ENCODE peak calls at places on chromosomes 4 and X, in five cellular contexts. G is H9, S is H1, L is neuronal stem cell, Z is trophoblast cell. U is an unnamed sample.

GRCh38 chr4:73435984-73436383 is at the start of gene AFP:
- DNase-seq in G (no peak), S (no peak), L (no peak), Z (no peak), U (no peak)

GRCh38 chr4:41050840-41051775 is 163.2 kb downstream of the APBB2 start:
- DNase-seq in G (no peak), S (no peak), L (no peak), Z (peak), U (no peak)

GRCh38 chr4:26509681-26510333 is 19.5 kb upstream of the CCKAR start:
- DNase-seq in G (no peak), S (peak), L (no peak), Z (no peak), U (no peak)

GRCh38 chr4:138242076-138242829 is at the start of gene SLC7A11:
- DNase-seq in G (peak), S (peak), L (peak), Z (peak), U (peak)

GRCh38 chr4:67035501-67035900 is 509.8 kb downstream of the CENPC start:
- DNase-seq in G (no peak), S (no peak), L (no peak), Z (no peak), U (peak)

GRCh38 chr4:26144526-26145167 is 176.2 kb upstream of the RBPJ start:
- DNase-seq in G (no peak), S (no peak), L (no peak), Z (no peak), U (no peak)

GRCh38 chr4:14317351-14317750 is 684.9 kb upstream of the CPEB2 start:
- DNase-seq in G (no peak), S (no peak), L (no peak), Z (no peak), U (no peak)

GRCh38 chr4:54277691-54278090 is 48.6 kb downstream of the PDGFRA start:
- DNase-seq in G (no peak), S (no peak), L (no peak), Z (no peak), U (peak)

GRCh38 chrX:8404443-8404842 is 60.2 kb upstream of the VCX3B start:
- DNase-seq in G (no peak), S (no peak), L (peak), Z (no peak), U (no peak)

GRCh38 chr4:65670331-65671031 is at the start of gene EPHA5:
- DNase-seq in G (peak), S (peak), L (peak), Z (peak), U (peak)

GRCh38 chr4:25215506-25215905 is 18.3 kb upstream of the PI4K2B start:
- DNase-seq in G (peak), S (no peak), L (no peak), Z (no peak), U (no peak)

GRCh38 chr4:82715731-82716617 is 82.6 kb downstream of the SCD5 start:
- DNase-seq in G (no peak), S (no peak), L (no peak), Z (peak), U (peak)

GRCh38 chr4:71550220-71551190 is 211.7 kb downstream of the SLC4A4 start:
- DNase-seq in G (no peak), S (no peak), L (no peak), Z (no peak), U (peak)

GRCh38 chr4:53196872-53197759 is 168.7 kb downstream of the SCFD2 start:
- DNase-seq in G (no peak), S (no peak), L (peak), Z (no peak), U (peak)

GRCh38 chr4:3476341-3476747 is 13.2 kb downstream of the DOK7 start:
- DNase-seq in G (no peak), S (no peak), L (no peak), Z (no peak), U (no peak)
- H2BK12ac ChIP-seq in G (no peak), S (no peak), L (peak), Z (no peak), U (no peak)

DNA sequence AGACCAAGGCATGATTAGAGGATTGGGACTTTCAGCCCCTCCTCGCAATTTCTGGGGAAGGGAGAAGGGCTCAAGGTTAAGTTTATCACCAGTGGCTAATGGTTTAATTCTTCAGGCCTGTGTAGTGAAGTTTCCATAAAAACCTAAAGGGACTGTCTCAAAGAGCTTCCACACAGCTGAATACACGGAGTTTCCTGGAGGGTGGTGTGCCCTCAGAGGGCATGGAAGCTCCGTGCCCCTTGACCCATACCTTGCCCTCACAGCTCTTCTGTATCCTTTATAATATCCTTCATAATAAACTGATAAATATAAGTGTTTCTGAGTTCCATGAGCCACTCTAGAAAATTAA is 66.6 kb upstream of the DDX60 start:
- DNase-seq in G (no peak), S (no peak), L (no peak), Z (no peak), U (no peak)
- H3K4me2 ChIP-seq in G (no peak), S (no peak), L (no peak), Z (no peak), U (no peak)

GRCh38 chr4:83851261-83852084 is 315.6 kb downstream of the GPAT3 start:
- DNase-seq in G (peak), S (peak), L (no peak), Z (peak), U (peak)
- H2AK5ac ChIP-seq in G (no peak), S (no peak), L (no peak), Z (no peak), U (peak)

DNA sequence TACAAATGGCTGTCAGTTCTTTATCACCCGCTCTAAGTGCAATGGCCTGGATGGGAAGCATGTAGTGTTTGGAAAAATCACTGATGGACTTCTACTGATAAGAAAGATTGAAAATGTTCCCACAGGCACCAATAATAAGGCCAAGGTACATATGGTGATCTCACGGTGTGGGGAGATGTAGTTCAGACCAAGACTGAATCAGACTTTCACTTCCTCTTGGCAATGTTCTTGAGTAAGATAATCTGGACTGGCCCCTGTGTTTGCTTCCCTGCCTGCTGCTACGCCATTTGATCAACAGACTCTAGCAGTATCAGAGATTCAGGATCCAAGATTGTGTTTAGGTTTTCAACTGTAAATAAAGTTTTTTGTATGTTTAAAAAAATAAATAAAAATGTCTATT is 682.2 kb upstream of the AMOT start:
- DNase-seq in G (no peak), S (no peak), L (no peak), Z (no peak), U (no peak)
- H2BK12ac ChIP-seq in G (no peak), S (no peak), L (no peak), Z (no peak), U (no peak)

DNA sequence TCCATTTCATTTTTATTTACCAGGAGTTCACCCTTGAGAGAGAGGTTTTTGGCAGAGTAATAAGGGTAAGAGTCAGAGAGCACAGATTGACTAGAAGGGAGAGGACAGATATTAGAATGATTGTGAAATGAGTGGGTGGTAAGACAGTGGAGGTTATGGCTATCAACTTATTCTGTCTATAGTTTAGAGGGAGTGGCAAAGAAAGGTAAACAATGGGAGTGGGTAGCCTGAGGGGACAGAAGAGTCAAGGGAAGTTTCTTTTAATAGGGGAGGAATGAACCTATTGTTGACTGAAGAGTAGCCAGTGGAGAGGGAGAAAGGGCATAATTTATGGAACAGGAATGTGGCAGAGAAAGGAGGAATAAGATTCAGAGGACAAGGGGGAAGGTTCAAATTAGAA is 186.5 kb upstream of the NRK start:
- DNase-seq in G (no peak), S (no peak), L (no peak), Z (no peak), U (no peak)
- H3K4me2 ChIP-seq in G (no peak), S (no peak), L (no peak), Z (no peak), U (no peak)

DNA sequence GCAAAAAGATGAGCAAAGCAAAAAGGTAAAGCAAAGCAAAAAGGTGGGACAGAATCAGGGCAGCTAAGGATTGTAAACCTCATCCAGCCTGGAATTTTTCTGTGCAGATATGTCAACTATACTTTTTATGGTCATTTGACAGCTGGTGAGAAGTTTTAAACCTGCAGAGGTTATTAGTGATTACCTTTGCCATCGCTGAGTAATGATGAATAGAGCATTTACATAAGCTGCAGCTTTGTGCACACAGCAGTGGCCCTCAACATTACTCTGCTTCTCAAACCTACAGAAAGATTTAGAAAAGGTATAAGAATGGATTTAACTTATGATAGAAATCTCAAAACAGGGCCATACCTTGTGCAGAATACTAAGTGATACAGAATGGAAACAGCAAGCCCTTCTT is 54.5 kb upstream of the C4orf54 start:
- DNase-seq in G (no peak), S (no peak), L (no peak), Z (no peak), U (no peak)
- H2AK5ac ChIP-seq in G (no peak), S (no peak), L (no peak), Z (no peak), U (no peak)

GRCh38 chrX:131058136-131058868 is at the start of gene ARHGAP36:
- DNase-seq in G (peak), S (no peak), L (no peak), Z (no peak), U (peak)

GRCh38 chrX:131057706-131058105 is 440 bp upstream of the ARHGAP36 start:
- DNase-seq in G (no peak), S (no peak), L (no peak), Z (no peak), U (no peak)

GRCh38 chrX:131059231-131059630 is 1.1 kb downstream of the ARHGAP36 start:
- DNase-seq in G (no peak), S (no peak), L (no peak), Z (no peak), U (no peak)

GRCh38 chrX:131063613-131064012 is 5.5 kb downstream of the ARHGAP36 start:
- DNase-seq in G (no peak), S (no peak), L (no peak), Z (no peak), U (no peak)

DNA sequence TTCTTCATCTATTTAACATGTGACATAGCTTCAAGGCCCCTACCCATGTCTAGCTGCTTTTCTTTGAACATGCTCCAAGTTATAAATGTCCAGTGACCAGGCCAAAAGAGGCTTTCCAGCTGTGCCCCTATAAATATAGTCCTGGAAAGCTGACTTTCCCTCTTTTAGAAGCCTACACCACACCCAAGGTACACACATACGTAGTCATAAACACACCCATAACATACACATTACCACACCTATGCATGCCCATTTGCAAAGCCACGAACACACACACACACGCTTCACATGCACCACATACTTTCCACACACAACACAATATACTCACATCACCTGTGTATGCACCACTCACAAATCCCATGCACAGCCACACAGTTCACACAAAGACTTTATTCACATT is 2.0 kb downstream of the ARHGAP36 start:
- DNase-seq in G (no peak), S (no peak), L (no peak), Z (no peak), U (no peak)
- H2BK12ac ChIP-seq in G (no peak), S (no peak), L (no peak), Z (no peak), U (no peak)

DNA sequence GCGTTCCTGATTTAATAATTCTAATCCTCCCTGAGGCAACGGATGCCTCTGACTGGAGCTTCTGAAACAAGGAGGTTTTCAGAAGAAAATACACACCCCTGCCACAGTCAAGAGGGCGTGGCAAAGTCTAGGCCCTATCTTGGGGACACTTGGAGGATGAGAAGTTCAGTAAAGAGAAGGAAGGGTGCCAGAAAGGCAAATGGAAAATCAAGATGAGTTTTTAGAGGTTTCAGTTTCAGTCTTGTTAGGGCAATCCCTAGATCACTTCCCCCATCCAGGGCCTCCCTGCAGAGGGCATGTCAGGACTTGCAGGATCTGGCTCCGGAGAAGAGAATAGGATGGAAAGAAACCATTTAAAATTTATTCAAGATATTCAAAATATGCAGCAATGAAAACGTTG is 28.5 kb upstream of the FGF2 start:
- DNase-seq in G (peak), S (no peak), L (peak), Z (peak), U (peak)
- H3K4me2 ChIP-seq in G (no peak), S (peak), L (no peak), Z (no peak), U (no peak)